ENCODE peak calls at places on chromosome 2, in eight cellular contexts. M, J, C, W, X, R, L and O are unnamed samples.

GRCh38 chr2:3480352-3481010 is 38.9 kb downstream of the ADI1 start:
- DNase-seq in M (no peak), J (no peak), C (no peak), W (peak; percentile 23), X (no peak), R (no peak), L (no peak), O (no peak)

GRCh38 chr2:190592831-190593230 is 56.1 kb upstream of the NAB1 start:
- DNase-seq in M (no peak), J (no peak), C (no peak), W (no peak), X (no peak), R (no peak), L (no peak), O (no peak)

GRCh38 chr2:167049659-167050058 is 161.4 kb downstream of the XIRP2 start:
- DNase-seq in M (no peak), J (no peak), C (no peak), W (no peak), X (no peak), R (no peak), L (no peak), O (no peak)

GRCh38 chr2:32622570-32623310 is 5.1 kb upstream of the TTC27 start:
- DNase-seq in M (no peak), J (no peak), C (no peak), W (no peak), X (no peak), R (no peak), L (no peak), O (no peak)

GRCh38 chr2:95050385-95051300 is 25.1 kb downstream of the MAL start:
- DNase-seq in M (no peak), J (no peak), C (no peak), W (no peak), X (no peak), R (no peak), L (no peak), O (no peak)

GRCh38 chr2:119465687-119466086 is 34.0 kb downstream of the TMEM37 start:
- DNase-seq in M (no peak), J (no peak), C (no peak), W (no peak), X (no peak), R (no peak), L (no peak), O (no peak)

GRCh38 chr2:10471046-10471571 is 23.0 kb upstream of the ODC1 start:
- DNase-seq in M (no peak), J (no peak), C (no peak), W (no peak), X (no peak), R (no peak), L (no peak), O (no peak)

GRCh38 chr2:102708847-102709559 is 52.8 kb upstream of the TMEM182 start:
- DNase-seq in M (no peak), J (no peak), C (no peak), W (no peak), X (no peak), R (no peak), L (no peak), O (no peak)

GRCh38 chr2:198638579-198638978 is 819.2 kb downstream of the SATB2 start:
- DNase-seq in M (no peak), J (no peak), C (no peak), W (no peak), X (no peak), R (no peak), L (no peak), O (no peak)

GRCh38 chr2:177031435-177032222 is 181.0 kb upstream of the HNRNPA3 start:
- DNase-seq in M (no peak), J (no peak), C (no peak), W (no peak), X (no peak), R (no peak), L (no peak), O (no peak)

GRCh38 chr2:236143811-236144210 is 24.4 kb downstream of the GBX2 start:
- DNase-seq in M (no peak), J (no peak), C (no peak), W (no peak), X (no peak), R (no peak), L (no peak), O (no peak)

GRCh38 chr2:120914839-120915521 is 179.3 kb downstream of the GLI2 start:
- DNase-seq in M (no peak), J (peak; percentile 85), C (peak; percentile 43), W (no peak), X (no peak), R (no peak), L (no peak), O (no peak)

GRCh38 chr2:241315879-241316700 is at the start of gene SEPTIN2:
- DNase-seq in M (no peak), J (peak; percentile 84), C (peak; percentile 62), W (peak; percentile 28), X (peak; percentile 94), R (peak; percentile 69), L (peak; percentile 53), O (peak; percentile 37)

GRCh38 chr2:46716806-46717732 is 198.5 kb downstream of the MCFD2 start:
- DNase-seq in M (no peak), J (no peak), C (no peak), W (no peak), X (no peak), R (no peak), L (no peak), O (no peak)

GRCh38 chr2:84894758-84895520 is 10.5 kb upstream of the TMSB10 start:
- DNase-seq in M (no peak), J (no peak), C (peak; percentile 32), W (no peak), X (peak; percentile 48), R (no peak), L (no peak), O (no peak)

GRCh38 chr2:5970347-5970746 is 278.2 kb downstream of the SOX11 start:
- DNase-seq in M (no peak), J (no peak), C (no peak), W (no peak), X (no peak), R (no peak), L (no peak), O (no peak)

GRCh38 chr2:26991717-26992116 is 21.3 kb downstream of the MAPRE3 start:
- DNase-seq in M (no peak), J (no peak), C (no peak), W (no peak), X (no peak), R (no peak), L (no peak), O (no peak)

GRCh38 chr2:226581661-226582060 is 218.0 kb downstream of the IRS1 start:
- DNase-seq in M (no peak), J (no peak), C (no peak), W (no peak), X (no peak), R (no peak), L (no peak), O (no peak)

GRCh38 chr2:11389551-11390528 is 45.4 kb upstream of the ROCK2 start:
- DNase-seq in M (no peak), J (no peak), C (no peak), W (no peak), X (no peak), R (no peak), L (no peak), O (no peak)

GRCh38 chr2:41502752-41503151 is 545.1 kb upstream of the PKDCC start:
- DNase-seq in M (no peak), J (no peak), C (no peak), W (no peak), X (no peak), R (no peak), L (no peak), O (no peak)

GRCh38 chr2:118786691-118787090 is 60.8 kb downstream of the EN1 start:
- DNase-seq in M (no peak), J (no peak), C (no peak), W (no peak), X (no peak), R (no peak), L (no peak), O (no peak)

GRCh38 chr2:85811850-85812735 is 58.3 kb downstream of the ATOH8 start:
- DNase-seq in M (no peak), J (no peak), C (no peak), W (no peak), X (no peak), R (no peak), L (no peak), O (no peak)

GRCh38 chr2:20476481-20476880 is 29.6 kb downstream of the RHOB start:
- DNase-seq in M (no peak), J (no peak), C (no peak), W (no peak), X (no peak), R (no peak), L (no peak), O (no peak)

GRCh38 chr2:163734911-163735691 is 707 bp downstream of the FIGN start:
- DNase-seq in M (no peak), J (no peak), C (peak; percentile 56), W (peak; percentile 27), X (no peak), R (no peak), L (no peak), O (no peak)

GRCh38 chr2:8067784-8068336 is 614.0 kb upstream of the ID2 start:
- DNase-seq in M (no peak), J (no peak), C (no peak), W (no peak), X (no peak), R (no peak), L (no peak), O (no peak)

GRCh38 chr2:3041841-3042600 is 335.6 kb downstream of the EIPR1 start:
- DNase-seq in M (no peak), J (peak; percentile 61), C (peak; percentile 99), W (no peak), X (no peak), R (no peak), L (no peak), O (no peak)

GRCh38 chr2:2181505-2181904 is 149.6 kb downstream of the MYT1L start:
- DNase-seq in M (no peak), J (no peak), C (no peak), W (no peak), X (no peak), R (no peak), L (no peak), O (no peak)

GRCh38 chr2:241356871-241357260 is 781 bp downstream of the FARP2 start:
- DNase-seq in M (no peak), J (no peak), C (no peak), W (peak; percentile 5), X (no peak), R (no peak), L (no peak), O (no peak)

GRCh38 chr2:233140913-233141469 is 80.8 kb downstream of the INPP5D start:
- DNase-seq in M (no peak), J (no peak), C (no peak), W (no peak), X (no peak), R (no peak), L (no peak), O (no peak)

GRCh38 chr2:147789287-147789686 is 55.5 kb upstream of the ACVR2A start:
- DNase-seq in M (no peak), J (no peak), C (no peak), W (no peak), X (no peak), R (no peak), L (no peak), O (no peak)

GRCh38 chr2:218893349-218894167 is 12.9 kb downstream of the WNT10A start:
- DNase-seq in M (no peak), J (no peak), C (no peak), W (no peak), X (no peak), R (no peak), L (no peak), O (no peak)

GRCh38 chr2:191264647-191265079 is 19.5 kb downstream of the MYO1B start:
- DNase-seq in M (no peak), J (no peak), C (no peak), W (no peak), X (no peak), R (no peak), L (no peak), O (no peak)